ENCODE peak calls at places on chromosomes 5 and 9, in five cellular contexts. F is activated T-helper 1 cell treated with Interleukin-2 at 50 U/mL for 16 hours; U is right cardiac atrium; G is iPS-NIHi11; P is stimulated activated CD8-positive, alpha-beta memory T cell treated with anti-CD3 and anti-CD28 coated beads, Interleukin-15, amount 100 ng/mL, for 1 hour. J is an unnamed sample.

GRCh38 chr5:143161893-143162520 is 241.5 kb downstream of the NR3C1 start:
- DNase-seq in P (no peak), F (no peak), G (no peak), U (peak), J (no peak)

GRCh38 chr5:10227396-10227795 is 22.3 kb downstream of the ATPSCKMT start:
- DNase-seq in G (no peak), F (no peak), U (no peak), P (no peak), J (no peak)

GRCh38 chr5:118548761-118549160 is 439.6 kb downstream of the DTWD2 start:
- DNase-seq in F (no peak), G (no peak), U (no peak), P (no peak), J (no peak)

GRCh38 chr9:72951520-72952393 is 1.1 kb downstream of the ALDH1A1 start:
- DNase-seq in P (no peak), G (no peak), U (no peak), F (no peak), J (no peak)

GRCh38 chr5:7876867-7877266 is 7.9 kb downstream of the MTRR start:
- DNase-seq in G (no peak), F (no peak), U (no peak), P (no peak), J (no peak)

GRCh38 chr5:136212252-136212721 is 19.3 kb upstream of the SMIM32 start:
- DNase-seq in U (peak), P (peak), G (peak), F (peak), J (peak)

GRCh38 chr9:72390896-72391295 is 25.9 kb upstream of the ZFAND5 start:
- DNase-seq in G (no peak), U (no peak), P (no peak), F (no peak), J (no peak)

GRCh38 chr9:97714435-97714834 is 17.3 kb upstream of the XPA start:
- DNase-seq in P (no peak), U (no peak), F (no peak), G (no peak), J (no peak)